ENCODE peak calls at places on chromosome 4, in eight cellular contexts. O, S, M, V, R, A, T and P are unnamed samples.

GRCh38 chr4:75552452-75552851 is 3.4 kb upstream of the ODAPH start:
- DNase-seq in S (no peak), A (no peak), R (no peak), O (no peak), V (no peak), T (no peak), M (no peak), P (no peak)

GRCh38 chr4:112223956-112224355 is 7.6 kb upstream of the AP1AR start:
- DNase-seq in T (no peak), M (no peak), V (no peak), R (no peak), A (no peak), S (no peak), O (no peak), P (no peak)

GRCh38 chr4:185370291-185370690 is 25.4 kb downstream of the LRP2BP start:
- DNase-seq in O (no peak), S (no peak), V (no peak), A (no peak), T (no peak), M (no peak), R (no peak), P (no peak)

GRCh38 chr4:88166608-88167007 is 8.2 kb upstream of the ABCG2 start:
- DNase-seq in O (no peak), M (no peak), A (no peak), V (no peak), R (no peak), T (no peak), S (no peak), P (no peak)

GRCh38 chr4:48780867-48781219 is 764 bp upstream of the FRYL start:
- DNase-seq in O (no peak), R (peak), A (no peak), V (peak), T (peak), M (peak), S (no peak), P (peak)

GRCh38 chr4:6909970-6910339 is 329 bp downstream of the TBC1D14 start:
- DNase-seq in R (peak), V (peak), T (no peak), M (no peak), A (peak), S (no peak), O (no peak), P (no peak)

GRCh38 chr4:1048781-1049590 is 37.6 kb downstream of the FGFRL1 start:
- DNase-seq in T (peak), S (no peak), R (no peak), A (no peak), O (no peak), V (no peak), M (no peak), P (no peak)

GRCh38 chr4:96602661-96603060 is 762.8 kb downstream of the PDHA2 start:
- DNase-seq in V (no peak), O (no peak), T (no peak), M (no peak), R (no peak), A (no peak), S (no peak), P (no peak)

GRCh38 chr4:99653921-99654890 is 3.4 kb downstream of the C4orf54 start:
- DNase-seq in O (no peak), R (peak), V (no peak), S (no peak), T (no peak), A (no peak), M (no peak), P (no peak)

GRCh38 chr4:87017580-87018061 is 82.8 kb downstream of the AFF1 start:
- DNase-seq in S (peak), T (no peak), A (no peak), R (no peak), M (no peak), V (no peak), O (no peak), P (no peak)

GRCh38 chr4:176902710-176903323 is 110.1 kb upstream of the VEGFC start:
- DNase-seq in A (no peak), M (no peak), V (peak), S (peak), T (no peak), O (no peak), R (peak), P (no peak)

GRCh38 chr4:157043131-157043530 is 32.8 kb upstream of the GLRB start:
- DNase-seq in M (no peak), T (no peak), V (no peak), O (no peak), S (no peak), R (no peak), A (no peak), P (no peak)

GRCh38 chr4:101958547-101958946 is 168.0 kb downstream of the BANK1 start:
- DNase-seq in T (no peak), A (no peak), R (no peak), O (peak), V (no peak), S (no peak), M (no peak), P (no peak)

GRCh38 chr4:128524311-128524710 is 236.7 kb upstream of the PGRMC2 start:
- DNase-seq in S (peak), V (no peak), M (no peak), A (no peak), O (no peak), R (no peak), T (no peak), P (no peak)

GRCh38 chr4:168886361-168886760 is 123.7 kb downstream of the CBR4 start:
- DNase-seq in V (no peak), M (no peak), R (no peak), T (no peak), S (no peak), O (no peak), A (no peak), P (no peak)

GRCh38 chr4:78409612-78410202 is 141.9 kb upstream of the ANXA3 start:
- DNase-seq in S (no peak), A (no peak), O (no peak), V (no peak), R (no peak), M (no peak), T (no peak), P (no peak)

GRCh38 chr4:120769227-120769626 is 153.3 kb downstream of the PRDM5 start:
- DNase-seq in M (no peak), R (no peak), S (peak), O (no peak), V (no peak), T (no peak), A (no peak), P (no peak)

GRCh38 chr4:16897991-16898827 is at the start of gene LDB2:
- DNase-seq in V (no peak), S (peak), O (no peak), T (peak), M (no peak), R (peak), A (no peak), P (no peak)

GRCh38 chr4:20015825-20016224 is 235.9 kb upstream of the SLIT2 start:
- DNase-seq in T (no peak), R (no peak), M (no peak), O (no peak), S (no peak), V (no peak), A (no peak), P (no peak)

GRCh38 chr4:81454498-81454897 is 17.2 kb downstream of the RASGEF1B start:
- DNase-seq in A (no peak), S (no peak), O (no peak), M (no peak), V (peak), T (no peak), R (no peak), P (no peak)

GRCh38 chr4:183834252-183834651 is 70.9 kb upstream of the STOX2 start:
- DNase-seq in M (no peak), S (no peak), O (no peak), A (no peak), R (no peak), V (no peak), T (no peak), P (no peak)

GRCh38 chr4:138910914-138911336 is 104.7 kb upstream of the NOCT start:
- DNase-seq in T (no peak), S (no peak), M (no peak), R (no peak), O (no peak), V (no peak), A (peak), P (no peak)

GRCh38 chr4:184807261-184807660 is 18.5 kb downstream of the ACSL1 start:
- DNase-seq in M (no peak), O (no peak), S (no peak), T (no peak), A (no peak), V (no peak), R (no peak), P (no peak)

GRCh38 chr4:189022441-189023035 is 883.3 kb downstream of the TRIML1 start:
- DNase-seq in V (no peak), M (no peak), A (no peak), S (peak), O (no peak), T (no peak), R (no peak), P (no peak)